ENCODE peak calls at places on chromosomes 16 and 17, in nine cellular contexts. One of them, this sample, is unnamed.

GRCh38 chr16:82456683-82457082 is 170.1 kb upstream of the CDH13 start:
- DNase-seq in C1 segment of cervical spinal cord: no peak
- DNase-seq in fibroblast of mammary gland: peak; percentile 34
- DNase-seq in right cardiac atrium: peak; percentile 40
- DNase-seq in iris pigment epithelial cell: peak; percentile 54
- DNase-seq in H54: peak; percentile 59
- DNase-seq in activated T-helper 1 cell treated with anti-CD3 and anti-CD28 coated beads, Interleukin-12 subunit alpha, Interleukin-12 subunit beta, Interleukin-2, Interleukin-4 antibody, amounts not matched to agents 30 ng/mL and 10 ng/mL and 1 ng/mL, durations not matched to agents 14 hours and 24 hours and 36 hours: peak; percentile 9
- DNase-seq in CD8-positive, alpha-beta T cell: peak; percentile 9
- DNase-seq in AG04450: no peak
- DNase-seq in this sample: peak; percentile 24

GRCh38 chr17:31537558-31537957 is 146.1 kb downstream of the RAB11FIP4 start:
- DNase-seq in C1 segment of cervical spinal cord: no peak
- DNase-seq in fibroblast of mammary gland: peak; percentile 70
- DNase-seq in right cardiac atrium: no peak
- DNase-seq in iris pigment epithelial cell: no peak
- DNase-seq in H54: no peak
- DNase-seq in activated T-helper 1 cell treated with anti-CD3 and anti-CD28 coated beads, Interleukin-12 subunit alpha, Interleukin-12 subunit beta, Interleukin-2, Interleukin-4 antibody, amounts not matched to agents 30 ng/mL and 10 ng/mL and 1 ng/mL, durations not matched to agents 14 hours and 24 hours and 36 hours: no peak
- DNase-seq in CD8-positive, alpha-beta T cell: no peak
- DNase-seq in AG04450: no peak
- DNase-seq in this sample: no peak

GRCh38 chr16:86751081-86752030 is 173.0 kb downstream of the FOXL1 start:
- DNase-seq in C1 segment of cervical spinal cord: no peak
- DNase-seq in fibroblast of mammary gland: peak; percentile 94
- DNase-seq in right cardiac atrium: no peak
- DNase-seq in iris pigment epithelial cell: peak; percentile 75
- DNase-seq in H54: peak; percentile 60
- DNase-seq in activated T-helper 1 cell treated with anti-CD3 and anti-CD28 coated beads, Interleukin-12 subunit alpha, Interleukin-12 subunit beta, Interleukin-2, Interleukin-4 antibody, amounts not matched to agents 30 ng/mL and 10 ng/mL and 1 ng/mL, durations not matched to agents 14 hours and 24 hours and 36 hours: no peak
- DNase-seq in CD8-positive, alpha-beta T cell: no peak
- DNase-seq in AG04450: peak; percentile 63
- DNase-seq in this sample: peak; percentile 70

GRCh38 chr16:80667925-80668324 is 127.1 kb downstream of the DYNLRB2 start:
- DNase-seq in C1 segment of cervical spinal cord: no peak
- DNase-seq in fibroblast of mammary gland: no peak
- DNase-seq in right cardiac atrium: no peak
- DNase-seq in iris pigment epithelial cell: no peak
- DNase-seq in H54: no peak
- DNase-seq in activated T-helper 1 cell treated with anti-CD3 and anti-CD28 coated beads, Interleukin-12 subunit alpha, Interleukin-12 subunit beta, Interleukin-2, Interleukin-4 antibody, amounts not matched to agents 30 ng/mL and 10 ng/mL and 1 ng/mL, durations not matched to agents 14 hours and 24 hours and 36 hours: no peak
- DNase-seq in CD8-positive, alpha-beta T cell: no peak
- DNase-seq in AG04450: no peak
- DNase-seq in this sample: no peak

GRCh38 chr16:89295915-89296314 is 78.4 kb downstream of the ZNF778 start:
- DNase-seq in C1 segment of cervical spinal cord: no peak
- DNase-seq in fibroblast of mammary gland: peak; percentile 19
- DNase-seq in right cardiac atrium: no peak
- DNase-seq in iris pigment epithelial cell: no peak
- DNase-seq in H54: no peak
- DNase-seq in activated T-helper 1 cell treated with anti-CD3 and anti-CD28 coated beads, Interleukin-12 subunit alpha, Interleukin-12 subunit beta, Interleukin-2, Interleukin-4 antibody, amounts not matched to agents 30 ng/mL and 10 ng/mL and 1 ng/mL, durations not matched to agents 14 hours and 24 hours and 36 hours: no peak
- DNase-seq in CD8-positive, alpha-beta T cell: no peak
- DNase-seq in AG04450: no peak
- DNase-seq in this sample: no peak

GRCh38 chr17:29722411-29723198 is 99.9 kb upstream of the CORO6 start:
- DNase-seq in C1 segment of cervical spinal cord: no peak
- DNase-seq in fibroblast of mammary gland: peak; percentile 93
- DNase-seq in right cardiac atrium: peak; percentile 34
- DNase-seq in iris pigment epithelial cell: peak; percentile 98
- DNase-seq in H54: no peak
- DNase-seq in activated T-helper 1 cell treated with anti-CD3 and anti-CD28 coated beads, Interleukin-12 subunit alpha, Interleukin-12 subunit beta, Interleukin-2, Interleukin-4 antibody, amounts not matched to agents 30 ng/mL and 10 ng/mL and 1 ng/mL, durations not matched to agents 14 hours and 24 hours and 36 hours: no peak
- DNase-seq in CD8-positive, alpha-beta T cell: peak; percentile 52
- DNase-seq in AG04450: peak; percentile 53
- DNase-seq in this sample: peak; percentile 60

GRCh38 chr17:55496094-55496881 is 15.0 kb downstream of the SMIM36 start:
- DNase-seq in C1 segment of cervical spinal cord: no peak
- DNase-seq in fibroblast of mammary gland: peak; percentile 78
- DNase-seq in right cardiac atrium: peak; percentile 53
- DNase-seq in iris pigment epithelial cell: peak; percentile 95
- DNase-seq in H54: no peak
- DNase-seq in activated T-helper 1 cell treated with anti-CD3 and anti-CD28 coated beads, Interleukin-12 subunit alpha, Interleukin-12 subunit beta, Interleukin-2, Interleukin-4 antibody, amounts not matched to agents 30 ng/mL and 10 ng/mL and 1 ng/mL, durations not matched to agents 14 hours and 24 hours and 36 hours: no peak
- DNase-seq in CD8-positive, alpha-beta T cell: no peak
- DNase-seq in AG04450: peak; percentile 4
- DNase-seq in this sample: no peak

GRCh38 chr17:37461668-37462067 is 28.0 kb upstream of the DUSP14 start:
- DNase-seq in C1 segment of cervical spinal cord: no peak
- DNase-seq in fibroblast of mammary gland: peak; percentile 44
- DNase-seq in right cardiac atrium: no peak
- DNase-seq in iris pigment epithelial cell: no peak
- DNase-seq in H54: no peak
- DNase-seq in activated T-helper 1 cell treated with anti-CD3 and anti-CD28 coated beads, Interleukin-12 subunit alpha, Interleukin-12 subunit beta, Interleukin-2, Interleukin-4 antibody, amounts not matched to agents 30 ng/mL and 10 ng/mL and 1 ng/mL, durations not matched to agents 14 hours and 24 hours and 36 hours: no peak
- DNase-seq in CD8-positive, alpha-beta T cell: no peak
- DNase-seq in AG04450: no peak
- DNase-seq in this sample: no peak

GRCh38 chr17:41959336-41960095 is 7.1 kb upstream of the CNP start:
- DNase-seq in C1 segment of cervical spinal cord: no peak
- DNase-seq in fibroblast of mammary gland: peak; percentile 69
- DNase-seq in right cardiac atrium: no peak
- DNase-seq in iris pigment epithelial cell: peak; percentile 34
- DNase-seq in H54: no peak
- DNase-seq in activated T-helper 1 cell treated with anti-CD3 and anti-CD28 coated beads, Interleukin-12 subunit alpha, Interleukin-12 subunit beta, Interleukin-2, Interleukin-4 antibody, amounts not matched to agents 30 ng/mL and 10 ng/mL and 1 ng/mL, durations not matched to agents 14 hours and 24 hours and 36 hours: no peak
- DNase-seq in CD8-positive, alpha-beta T cell: no peak
- DNase-seq in AG04450: peak; percentile 15
- DNase-seq in this sample: peak; percentile 31

GRCh38 chr17:57327176-57327970 is 71.0 kb downstream of the MSI2 start:
- DNase-seq in C1 segment of cervical spinal cord: no peak
- DNase-seq in fibroblast of mammary gland: no peak
- DNase-seq in right cardiac atrium: no peak
- DNase-seq in iris pigment epithelial cell: no peak
- DNase-seq in H54: no peak
- DNase-seq in activated T-helper 1 cell treated with anti-CD3 and anti-CD28 coated beads, Interleukin-12 subunit alpha, Interleukin-12 subunit beta, Interleukin-2, Interleukin-4 antibody, amounts not matched to agents 30 ng/mL and 10 ng/mL and 1 ng/mL, durations not matched to agents 14 hours and 24 hours and 36 hours: no peak
- DNase-seq in CD8-positive, alpha-beta T cell: no peak
- DNase-seq in AG04450: no peak
- DNase-seq in this sample: no peak

GRCh38 chr16:48334325-48334724 is 50.9 kb downstream of the SIAH1 start:
- DNase-seq in C1 segment of cervical spinal cord: no peak
- DNase-seq in fibroblast of mammary gland: no peak
- DNase-seq in right cardiac atrium: no peak
- DNase-seq in iris pigment epithelial cell: no peak
- DNase-seq in H54: no peak
- DNase-seq in activated T-helper 1 cell treated with anti-CD3 and anti-CD28 coated beads, Interleukin-12 subunit alpha, Interleukin-12 subunit beta, Interleukin-2, Interleukin-4 antibody, amounts not matched to agents 30 ng/mL and 10 ng/mL and 1 ng/mL, durations not matched to agents 14 hours and 24 hours and 36 hours: no peak
- DNase-seq in CD8-positive, alpha-beta T cell: no peak
- DNase-seq in AG04450: no peak
- DNase-seq in this sample: no peak

This sample was measured in HFF-Myc.